ENCODE peak calls at places on chromosomes 16 and 17, in five cellular contexts. P, I, O, N and T are unnamed samples.

GRCh38 chr17:82684207-82684903 is 14.1 kb downstream of the RAB40B start:
- DNase-seq in N (no peak), I (no peak), P (no peak), O (peak), T (no peak)

GRCh38 chr17:75832164-75832651 is 12.0 kb downstream of the UNC13D start:
- DNase-seq in P (no peak), I (no peak), N (peak), O (no peak), T (no peak)

GRCh38 chr17:12964162-12964561 is 53.7 kb downstream of the ELAC2 start:
- DNase-seq in I (no peak), O (no peak), P (no peak), N (no peak), T (no peak)

GRCh38 chr17:34275881-34276280 is 5.9 kb downstream of the CCL7 start:
- DNase-seq in P (no peak), O (no peak), N (no peak), I (no peak), T (no peak)

GRCh38 chr17:48002208-48002919 is 31.5 kb downstream of the CDK5RAP3 start:
- DNase-seq in I (no peak), O (peak), P (peak), N (no peak), T (no peak)

GRCh38 chr16:28326881-28327610 is 34.7 kb downstream of the SBK1 start:
- DNase-seq in I (peak), P (peak), N (peak), O (no peak), T (peak)

GRCh38 chr17:46765491-46765890 is 53.0 kb downstream of the WNT3 start:
- DNase-seq in N (peak), O (no peak), I (no peak), P (no peak), T (no peak)

GRCh38 chr17:3030096-3030495 is 33.3 kb downstream of the OR1D5 start:
- DNase-seq in O (no peak), I (no peak), P (no peak), N (no peak), T (no peak)

GRCh38 chr17:7435676-7436555 is 681 bp downstream of the TMEM102 start:
- DNase-seq in P (no peak), N (peak), I (peak), O (no peak), T (no peak)

GRCh38 chr17:61815863-61816523 is 47.3 kb downstream of the BRIP1 start:
- DNase-seq in O (no peak), N (no peak), P (no peak), I (no peak), T (no peak)

GRCh38 chr17:6467567-6467966 is 23.3 kb downstream of the PIMREG start:
- DNase-seq in O (no peak), I (no peak), N (no peak), P (no peak), T (no peak)

GRCh38 chr17:49434821-49435581 is 20.3 kb upstream of the PHB1 start:
- DNase-seq in I (peak), N (peak), P (peak), O (no peak), T (peak)

GRCh38 chr17:77831497-77832179 is 126.9 kb upstream of the TNRC6C start:
- DNase-seq in I (no peak), N (no peak), P (no peak), O (no peak), T (no peak)

GRCh38 chr17:77836557-77837041 is 121.9 kb upstream of the TNRC6C start:
- DNase-seq in P (no peak), O (no peak), N (no peak), I (no peak), T (no peak)

GRCh38 chr17:77833769-77834168 is 124.7 kb upstream of the TNRC6C start:
- DNase-seq in N (no peak), I (no peak), O (peak), P (no peak), T (no peak)

GRCh38 chr17:77832180-77832560 is 126.3 kb upstream of the TNRC6C start:
- DNase-seq in I (no peak), N (no peak), P (no peak), O (no peak), T (no peak)

GRCh38 chr17:77834170-77835115 is 124.1 kb upstream of the TNRC6C start:
- DNase-seq in I (peak), O (peak), N (no peak), P (peak), T (peak)
- TF ChIP-seq SUZ12 in I (no peak), O (no peak), N (no peak), P (no peak), T (no peak)

GRCh38 chr17:18327556-18327955 is 12.5 kb downstream of the SMCR8 start:
- DNase-seq in N (no peak), P (no peak), O (no peak), I (no peak), T (no peak)
- TF ChIP-seq SUZ12 in N (no peak), P (no peak), O (no peak), I (no peak), T (no peak)

GRCh38 chr16:12002447-12003006 is 26.0 kb downstream of the SNX29 start:
- DNase-seq in N (no peak), P (no peak), I (no peak), O (no peak), T (no peak)
- TF ChIP-seq SUZ12 in N (no peak), P (no peak), I (no peak), O (no peak), T (no peak)

DNA sequence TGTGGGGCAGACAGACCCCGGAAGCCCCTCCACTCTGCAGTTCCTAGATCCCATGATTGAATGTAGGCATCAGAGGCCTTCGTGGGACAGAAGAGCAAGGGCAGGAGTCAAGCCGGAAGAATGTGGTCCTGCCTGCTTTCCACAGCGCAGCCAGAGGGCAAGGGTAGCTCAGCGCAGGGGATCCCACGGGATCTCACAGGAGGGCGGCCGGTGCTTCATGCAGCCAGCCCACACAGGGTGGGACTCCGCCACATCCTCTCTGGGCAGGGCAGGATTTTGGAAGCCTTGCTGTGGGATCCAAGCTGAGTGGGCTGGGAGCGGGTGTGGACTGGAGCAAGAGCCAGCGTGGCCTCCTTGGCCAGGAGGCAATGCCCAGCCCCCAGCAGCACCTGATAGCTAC is 13.0 kb downstream of the KATNB1 start:
- DNase-seq in O (no peak), I (no peak), N (no peak), P (no peak), T (no peak)
- TF ChIP-seq SUZ12 in O (no peak), I (no peak), N (no peak), P (no peak), T (no peak)

GRCh38 chr17:54956802-54957201 is 11.7 kb downstream of the COX11 start:
- DNase-seq in N (no peak), P (no peak), O (no peak), I (no peak), T (no peak)
- TF ChIP-seq SUZ12 in N (no peak), P (no peak), O (no peak), I (no peak), T (no peak)

GRCh38 chr16:89199241-89200123 is 855 bp downstream of the SLC22A31 start:
- DNase-seq in N (no peak), P (no peak), O (no peak), I (no peak), T (no peak)
- TF ChIP-seq SUZ12 in N (no peak), P (no peak), O (no peak), I (no peak), T (no peak)

DNA sequence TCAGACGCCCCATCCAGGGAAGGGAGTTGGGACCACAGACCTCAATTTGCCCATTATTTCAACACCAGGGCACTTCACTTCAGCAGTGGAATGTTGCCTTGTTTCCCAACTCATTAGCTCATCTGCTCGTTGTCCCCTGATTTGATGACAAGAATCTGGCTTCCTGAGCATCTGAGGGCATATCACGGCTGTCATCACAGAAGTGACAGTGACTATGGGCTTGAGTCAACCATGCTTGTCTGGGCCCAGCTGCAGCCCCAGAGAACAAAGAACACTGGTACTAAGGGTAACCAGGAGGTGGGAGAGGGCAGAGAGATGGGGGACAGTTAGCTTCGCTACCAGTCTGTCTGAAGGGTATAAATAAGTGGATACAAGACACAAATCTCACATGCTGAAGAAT is 266.0 kb upstream of the SDK2 start:
- DNase-seq in O (no peak), P (no peak), N (no peak), I (no peak), T (no peak)
- TF ChIP-seq SUZ12 in O (no peak), P (no peak), N (no peak), I (no peak), T (no peak)

DNA sequence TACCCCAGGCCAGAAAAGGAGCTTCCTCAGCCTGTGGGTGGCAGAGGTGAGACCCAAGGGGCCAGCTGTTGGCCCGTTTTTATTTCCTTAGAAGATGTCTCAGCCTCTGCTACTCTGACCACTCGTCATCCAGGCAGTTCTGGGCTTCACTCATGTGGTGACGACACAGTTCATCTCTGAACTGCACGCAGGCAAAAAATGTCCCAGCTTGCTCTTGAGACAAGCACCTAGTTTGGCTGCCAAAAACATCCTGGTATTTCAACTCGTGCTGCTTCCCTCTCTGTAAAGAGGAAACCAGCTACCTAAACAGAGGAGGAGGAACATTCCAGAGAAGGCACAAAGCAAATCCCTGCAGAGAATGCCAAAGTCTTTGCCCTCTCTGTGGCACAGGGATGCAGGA is 125.7 kb downstream of the XYLT1 start:
- DNase-seq in P (no peak), N (no peak), I (no peak), O (no peak), T (no peak)
- TF ChIP-seq SUZ12 in P (no peak), N (no peak), I (no peak), O (no peak), T (no peak)